ENCODE peak calls at places on chromosomes 5 and 9, in five cellular contexts. X is K562, S is H1, V is HepG2, T is GM12878. J is an unnamed sample.

GRCh38 chr9:33742519-33742918 is 52.8 kb upstream of the PRSS3 start:
- DNase-seq in X (no peak), S (no peak), V (peak; percentile 56), T (no peak), J (peak; percentile 22)

GRCh38 chr5:80755634-80756033 is 100.9 kb upstream of the DHFR start:
- DNase-seq in X (no peak), S (no peak), V (no peak), T (peak; percentile 66), J (no peak)

GRCh38 chr9:22119537-22120167 is 110.5 kb upstream of the CDKN2B start:
- DNase-seq in X (no peak), S (no peak), V (peak; percentile 21), T (no peak), J (peak; percentile 69)

GRCh38 chr5:65907138-65907537 is 19.2 kb upstream of the ERBIN start:
- DNase-seq in X (no peak), S (no peak), V (no peak), T (no peak), J (no peak)

GRCh38 chr9:100099722-100100042 is 639 bp downstream of the INVS start:
- DNase-seq in X (no peak), S (no peak), V (peak; percentile 35), T (no peak), J (peak; percentile 49)

GRCh38 chr5:78361226-78361993 is 993 bp downstream of the SCAMP1 start:
- DNase-seq in X (peak; percentile 25), S (no peak), V (peak; percentile 51), T (no peak), J (peak; percentile 69)

GRCh38 chr5:1793966-1794895 is 5.4 kb downstream of the MRPL36 start:
- DNase-seq in X (no peak), S (no peak), V (peak; percentile 52), T (no peak), J (no peak)

GRCh38 chr9:10562581-10563343 is 50.0 kb downstream of the PTPRD start:
- DNase-seq in X (no peak), S (no peak), V (no peak), T (no peak), J (peak; percentile 10)

GRCh38 chr5:122473138-122473843 is 161.3 kb downstream of the SNCAIP start:
- DNase-seq in X (no peak), S (no peak), V (no peak), T (no peak), J (no peak)

GRCh38 chr5:137516251-137516797 is 17.2 kb upstream of the SPOCK1 start:
- DNase-seq in X (no peak), S (no peak), V (no peak), T (no peak), J (peak; percentile 17)

DNA sequence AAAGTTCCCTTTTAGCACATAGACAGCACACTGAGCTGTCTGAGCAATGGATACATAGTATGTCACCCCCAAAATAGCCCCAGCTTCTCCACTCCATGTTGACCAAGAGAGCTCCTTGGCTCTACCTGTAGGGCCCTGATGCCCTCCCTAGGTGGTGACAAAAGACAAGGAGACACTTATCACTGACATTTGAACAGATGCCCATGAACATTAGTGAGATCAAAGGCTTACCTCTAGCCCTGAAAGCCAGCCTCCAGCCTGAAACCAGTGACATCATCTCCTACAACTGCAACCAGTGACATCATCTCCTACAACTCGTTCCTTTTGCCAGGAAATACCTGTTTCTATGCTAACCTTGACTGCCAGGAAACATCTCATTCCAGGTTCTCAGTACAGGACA is 122.7 kb downstream of the FSTL4 start:
- DNase-seq in X (peak; percentile 14), S (no peak), V (peak; percentile 13), T (no peak), J (no peak)
- TF ChIP-seq CTCF in X (peak; percentile 42), S (no peak), V (peak; percentile 44), T (peak; percentile 50), J (peak; percentile 50)

GRCh38 chr5:9047932-9048331 is 497.9 kb downstream of the SEMA5A start:
- DNase-seq in X (no peak), S (no peak), V (no peak), T (no peak), J (no peak)
- H3K27ac ChIP-seq in X (no peak overlapping the region), S (no peak overlapping the region), V (no peak overlapping the region), T (no peak overlapping the region), J (no peak overlapping the region)

GRCh38 chr9:124613849-124614248 is 106.7 kb upstream of the NR5A1 start:
- DNase-seq in X (no peak), S (no peak), V (no peak), T (no peak), J (no peak)
- TF ChIP-seq CREB1 in X (no peak), S (no peak), V (no peak), T (no peak), J (no peak)

GRCh38 chr9:4640027-4640426 is 22.1 kb upstream of the PLPP6 start:
- DNase-seq in X (peak; percentile 7), S (no peak), V (peak; percentile 15), T (no peak), J (peak; percentile 71)
- TF ChIP-seq CTCF in X (peak; percentile 32), S (peak; percentile 65), V (peak; percentile 66), T (peak; percentile 42), J (peak; percentile 77)

GRCh38 chr9:114403153-114403756 is 15.5 kb upstream of the AKNA start:
- DNase-seq in X (no peak), S (no peak), V (no peak), T (no peak), J (no peak)

GRCh38 chr9:114406441-114406840 is 18.7 kb upstream of the AKNA start:
- DNase-seq in X (no peak), S (no peak), V (no peak), T (no peak), J (no peak)

GRCh38 chr9:114401344-114401743 is 13.6 kb upstream of the AKNA start:
- DNase-seq in X (no peak), S (no peak), V (peak; percentile 77), T (no peak), J (no peak)

GRCh38 chr9:114405294-114406034 is 17.7 kb upstream of the AKNA start:
- DNase-seq in X (peak; percentile 75), S (peak; percentile 82), V (peak; percentile 72), T (no peak), J (peak; percentile 92)

DNA sequence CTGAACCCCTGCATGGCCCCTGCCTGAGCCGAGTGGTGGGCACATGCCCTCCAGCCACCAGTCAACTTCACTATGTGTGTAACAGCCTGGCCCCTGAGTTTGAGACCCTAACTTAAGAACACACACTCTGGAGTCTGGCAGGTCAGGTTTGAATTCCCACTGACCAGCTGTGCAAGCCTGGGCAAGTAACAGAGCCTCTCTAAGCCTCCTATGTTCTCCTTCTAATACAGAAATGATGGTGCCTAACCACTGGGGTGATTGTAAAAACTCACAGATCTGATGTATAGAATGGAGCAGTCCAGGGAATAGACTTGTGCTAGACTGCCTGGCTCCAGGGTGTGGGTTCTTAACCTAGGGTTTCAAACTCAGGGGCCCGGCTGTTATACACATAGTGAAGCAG is 16.7 kb upstream of the AKNA start:
- DNase-seq in X (no peak), S (no peak), V (no peak), T (no peak), J (no peak)
- H3K27ac ChIP-seq in X (no peak overlapping the region), S (no peak overlapping the region), V (no peak overlapping the region), T (no peak overlapping the region), J (no peak overlapping the region)

GRCh38 chr5:179864686-179865085 is 6.1 kb upstream of the MRNIP start:
- DNase-seq in X (no peak), S (no peak), V (no peak), T (no peak), J (no peak)

GRCh38 chr5:179867476-179867875 is 8.9 kb upstream of the MRNIP start:
- DNase-seq in X (no peak), S (no peak), V (no peak), T (no peak), J (no peak)

GRCh38 chr5:179865471-179866240 is 7.0 kb upstream of the MRNIP start:
- DNase-seq in X (no peak), S (no peak), V (no peak), T (no peak), J (no peak)

GRCh38 chr5:179867079-179867465 is 8.5 kb upstream of the MRNIP start:
- DNase-seq in X (no peak), S (no peak), V (no peak), T (no peak), J (peak; percentile 23)

DNA sequence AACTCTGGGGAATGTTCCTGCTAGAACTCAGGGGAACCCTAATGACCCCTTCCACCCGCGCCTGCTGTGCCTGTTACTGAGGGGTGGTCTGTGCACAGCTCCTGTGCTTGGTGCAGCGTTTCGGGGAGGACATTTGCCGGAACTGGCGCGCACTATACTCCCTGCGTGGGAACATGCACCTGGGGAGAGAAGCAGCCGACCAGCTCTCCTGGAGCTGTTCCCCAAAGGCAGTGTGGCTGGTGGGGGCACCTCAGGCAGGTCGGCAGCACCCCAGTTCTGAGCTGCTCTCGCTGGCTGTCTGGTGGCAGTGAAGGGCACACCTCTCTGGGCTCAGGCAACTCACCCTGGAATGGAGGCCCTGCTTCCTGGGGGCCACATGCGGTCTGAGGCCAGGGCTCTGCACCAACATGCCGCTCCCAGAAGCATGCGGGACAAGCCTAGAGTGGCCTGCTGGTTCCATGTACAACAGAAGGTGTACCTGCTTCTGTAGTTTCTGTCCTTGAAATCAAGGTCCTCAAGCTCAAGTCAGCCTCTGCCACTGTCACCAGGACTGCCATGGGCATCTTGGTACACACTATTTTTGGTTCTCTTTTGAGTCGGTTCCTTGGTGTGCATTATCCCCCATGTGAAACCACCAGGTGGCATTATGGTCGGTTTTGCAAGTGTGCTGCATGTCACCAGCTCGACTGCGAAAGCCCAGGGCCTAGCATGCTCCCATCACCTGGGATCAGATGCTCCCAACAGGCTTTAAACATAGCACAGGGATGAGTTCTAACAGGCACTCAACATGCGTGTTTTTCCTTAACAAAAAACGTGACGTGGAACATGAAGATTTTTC is 7.8 kb upstream of the MRNIP start:
- DNase-seq in X (no peak), S (no peak), V (no peak), T (peak; percentile 1), J (peak; percentile 24)
- TF ChIP-seq CREB1 in X (no peak), S (no peak), V (no peak), T (no peak), J (no peak)

GRCh38 chr9:98193336-98193944 is 1.0 kb upstream of the CORO2A start:
- DNase-seq in X (no peak), S (no peak), V (no peak), T (no peak), J (no peak)

GRCh38 chr9:98191210-98191609 is 1.2 kb downstream of the CORO2A start:
- DNase-seq in X (no peak), S (no peak), V (no peak), T (no peak), J (no peak)

GRCh38 chr9:98191615-98192502 is 578 bp downstream of the CORO2A start:
- DNase-seq in X (peak; percentile 82), S (peak; percentile 70), V (no peak), T (no peak), J (peak; percentile 60)

GRCh38 chr9:98190757-98191105 is 1.7 kb downstream of the CORO2A start:
- DNase-seq in X (no peak), S (no peak), V (no peak), T (no peak), J (no peak)

GRCh38 chr9:98192503-98193335 is at the start of gene CORO2A:
- DNase-seq in X (peak; percentile 97), S (peak; percentile 88), V (peak; percentile 67), T (no peak), J (peak; percentile 91)
- TF ChIP-seq CTCF in X (peak; percentile 79), S (peak; percentile 64), V (peak; percentile 88), T (peak; percentile 40), J (peak; percentile 51)

GRCh38 chr5:96567188-96567587 is 95.0 kb upstream of the CAST start:
- DNase-seq in X (no peak), S (no peak), V (no peak), T (no peak), J (no peak)
- H3K27ac ChIP-seq in X (no peak overlapping the region), S (no peak overlapping the region), V (no peak overlapping the region), T (no peak overlapping the region), J (no peak overlapping the region)